ENCODE peak calls at places on chromosomes 2 and 18, in ten cellular contexts. One of them, this sample, is unnamed.

GRCh38 chr2:192197387-192197786 is 2.7 kb upstream of the TMEFF2 start:
- DNase-seq in stomach: no peak
- DNase-seq in NT2/D1: no peak
- DNase-seq in GM23248: peak; percentile 13
- DNase-seq in heart right ventricle: no peak
- DNase-seq in Peyer's patch: no peak
- DNase-seq in psoas muscle: no peak
- DNase-seq in right atrium auricular region: no peak
- DNase-seq in IMR-90: no peak
- DNase-seq in effector memory CD4-positive, alpha-beta T cell: no peak
- DNase-seq in this sample: no peak

GRCh38 chr2:43417296-43417695 is 178.5 kb downstream of the THADA start:
- DNase-seq in stomach: no peak
- DNase-seq in NT2/D1: no peak
- DNase-seq in GM23248: no peak
- DNase-seq in heart right ventricle: no peak
- DNase-seq in Peyer's patch: no peak
- DNase-seq in psoas muscle: no peak
- DNase-seq in right atrium auricular region: no peak
- DNase-seq in IMR-90: no peak
- DNase-seq in effector memory CD4-positive, alpha-beta T cell: no peak
- DNase-seq in this sample: no peak

GRCh38 chr2:68831688-68832087 is 39.5 kb downstream of the BMP10 start:
- DNase-seq in stomach: no peak
- DNase-seq in NT2/D1: no peak
- DNase-seq in GM23248: peak; percentile 63
- DNase-seq in heart right ventricle: no peak
- DNase-seq in Peyer's patch: no peak
- DNase-seq in psoas muscle: no peak
- DNase-seq in right atrium auricular region: no peak
- DNase-seq in IMR-90: peak; percentile 83
- DNase-seq in effector memory CD4-positive, alpha-beta T cell: no peak
- DNase-seq in this sample: no peak

GRCh38 chr2:161576421-161576820 is 47.8 kb upstream of the SLC4A10 start:
- DNase-seq in stomach: no peak
- DNase-seq in NT2/D1: peak; percentile 33
- DNase-seq in GM23248: peak; percentile 23
- DNase-seq in heart right ventricle: no peak
- DNase-seq in Peyer's patch: no peak
- DNase-seq in psoas muscle: no peak
- DNase-seq in right atrium auricular region: no peak
- DNase-seq in IMR-90: no peak
- DNase-seq in effector memory CD4-positive, alpha-beta T cell: no peak
- DNase-seq in this sample: no peak

GRCh38 chr18:27214831-27215230 is 29.7 kb upstream of the CHST9 start:
- DNase-seq in stomach: no peak
- DNase-seq in NT2/D1: no peak
- DNase-seq in GM23248: no peak
- DNase-seq in heart right ventricle: no peak
- DNase-seq in Peyer's patch: no peak
- DNase-seq in psoas muscle: no peak
- DNase-seq in right atrium auricular region: no peak
- DNase-seq in IMR-90: no peak
- DNase-seq in effector memory CD4-positive, alpha-beta T cell: no peak
- DNase-seq in this sample: no peak

GRCh38 chr2:39435254-39435653 is 1.8 kb downstream of the MAP4K3 start:
- DNase-seq in stomach: no peak
- DNase-seq in NT2/D1: no peak
- DNase-seq in GM23248: peak; percentile 30
- DNase-seq in heart right ventricle: no peak
- DNase-seq in Peyer's patch: no peak
- DNase-seq in psoas muscle: no peak
- DNase-seq in right atrium auricular region: no peak
- DNase-seq in IMR-90: peak; percentile 43
- DNase-seq in effector memory CD4-positive, alpha-beta T cell: no peak
- DNase-seq in this sample: no peak

GRCh38 chr18:35215026-35215425 is 25.8 kb upstream of the ZNF397 start:
- DNase-seq in stomach: no peak
- DNase-seq in NT2/D1: no peak
- DNase-seq in GM23248: no peak
- DNase-seq in heart right ventricle: no peak
- DNase-seq in Peyer's patch: no peak
- DNase-seq in psoas muscle: no peak
- DNase-seq in right atrium auricular region: no peak
- DNase-seq in IMR-90: no peak
- DNase-seq in effector memory CD4-positive, alpha-beta T cell: no peak
- DNase-seq in this sample: no peak

GRCh38 chr2:138607746-138608145 is 106.2 kb downstream of the SPOPL start:
- DNase-seq in stomach: no peak
- DNase-seq in NT2/D1: no peak
- DNase-seq in GM23248: no peak
- DNase-seq in heart right ventricle: no peak
- DNase-seq in Peyer's patch: no peak
- DNase-seq in psoas muscle: no peak
- DNase-seq in right atrium auricular region: no peak
- DNase-seq in IMR-90: no peak
- DNase-seq in effector memory CD4-positive, alpha-beta T cell: no peak
- DNase-seq in this sample: no peak

GRCh38 chr2:162317058-162317742 is 1.3 kb downstream of the IFIH1 start:
- DNase-seq in stomach: no peak
- DNase-seq in NT2/D1: no peak
- DNase-seq in GM23248: no peak
- DNase-seq in heart right ventricle: no peak
- DNase-seq in Peyer's patch: no peak
- DNase-seq in psoas muscle: no peak
- DNase-seq in right atrium auricular region: no peak
- DNase-seq in IMR-90: no peak
- DNase-seq in effector memory CD4-positive, alpha-beta T cell: no peak
- DNase-seq in this sample: no peak

GRCh38 chr2:35783723-35784122 is 571.9 kb upstream of the CRIM1 start:
- DNase-seq in stomach: no peak
- DNase-seq in NT2/D1: no peak
- DNase-seq in GM23248: no peak
- DNase-seq in heart right ventricle: no peak
- DNase-seq in Peyer's patch: no peak
- DNase-seq in psoas muscle: no peak
- DNase-seq in right atrium auricular region: no peak
- DNase-seq in IMR-90: no peak
- DNase-seq in effector memory CD4-positive, alpha-beta T cell: no peak
- DNase-seq in this sample: no peak

GRCh38 chr2:237774811-237775553 is 23.6 kb upstream of the RBM44 start:
- DNase-seq in stomach: peak; percentile 64
- DNase-seq in NT2/D1: peak; percentile 46
- DNase-seq in GM23248: peak; percentile 67
- DNase-seq in heart right ventricle: no peak
- DNase-seq in Peyer's patch: peak; percentile 78
- DNase-seq in psoas muscle: no peak
- DNase-seq in right atrium auricular region: no peak
- DNase-seq in IMR-90: peak; percentile 50
- DNase-seq in effector memory CD4-positive, alpha-beta T cell: peak; percentile 11
- DNase-seq in this sample: no peak

GRCh38 chr2:229996320-229996719 is 72.4 kb downstream of the SLC16A14 start:
- DNase-seq in stomach: no peak
- DNase-seq in NT2/D1: no peak
- DNase-seq in GM23248: peak; percentile 72
- DNase-seq in heart right ventricle: no peak
- DNase-seq in Peyer's patch: no peak
- DNase-seq in psoas muscle: no peak
- DNase-seq in right atrium auricular region: no peak
- DNase-seq in IMR-90: no peak
- DNase-seq in effector memory CD4-positive, alpha-beta T cell: no peak
- DNase-seq in this sample: no peak

GRCh38 chr2:232485333-232485756 is 2.3 kb downstream of the ECEL1 start:
- DNase-seq in stomach: no peak
- DNase-seq in NT2/D1: no peak
- DNase-seq in GM23248: no peak
- DNase-seq in heart right ventricle: no peak
- DNase-seq in Peyer's patch: no peak
- DNase-seq in psoas muscle: no peak
- DNase-seq in right atrium auricular region: no peak
- DNase-seq in IMR-90: no peak
- DNase-seq in effector memory CD4-positive, alpha-beta T cell: no peak
- DNase-seq in this sample: no peak

GRCh38 chr2:232484628-232485332 is 2.9 kb downstream of the ECEL1 start:
- DNase-seq in stomach: no peak
- DNase-seq in NT2/D1: no peak
- DNase-seq in GM23248: no peak
- DNase-seq in heart right ventricle: no peak
- DNase-seq in Peyer's patch: no peak
- DNase-seq in psoas muscle: no peak
- DNase-seq in right atrium auricular region: no peak
- DNase-seq in IMR-90: no peak
- DNase-seq in effector memory CD4-positive, alpha-beta T cell: no peak
- DNase-seq in this sample: peak; percentile 8

GRCh38 chr2:232482301-232483238 is 5.1 kb downstream of the ECEL1 start:
- DNase-seq in stomach: no peak
- DNase-seq in NT2/D1: no peak
- DNase-seq in GM23248: no peak
- DNase-seq in heart right ventricle: no peak
- DNase-seq in Peyer's patch: no peak
- DNase-seq in psoas muscle: no peak
- DNase-seq in right atrium auricular region: no peak
- DNase-seq in IMR-90: no peak
- DNase-seq in effector memory CD4-positive, alpha-beta T cell: no peak
- DNase-seq in this sample: no peak

GRCh38 chr2:232483296-232483922 is 4.2 kb downstream of the ECEL1 start:
- DNase-seq in stomach: no peak
- DNase-seq in NT2/D1: no peak
- DNase-seq in GM23248: no peak
- DNase-seq in heart right ventricle: no peak
- DNase-seq in Peyer's patch: no peak
- DNase-seq in psoas muscle: no peak
- DNase-seq in right atrium auricular region: no peak
- DNase-seq in IMR-90: no peak
- DNase-seq in effector memory CD4-positive, alpha-beta T cell: no peak
- DNase-seq in this sample: peak; percentile 7

DNA sequence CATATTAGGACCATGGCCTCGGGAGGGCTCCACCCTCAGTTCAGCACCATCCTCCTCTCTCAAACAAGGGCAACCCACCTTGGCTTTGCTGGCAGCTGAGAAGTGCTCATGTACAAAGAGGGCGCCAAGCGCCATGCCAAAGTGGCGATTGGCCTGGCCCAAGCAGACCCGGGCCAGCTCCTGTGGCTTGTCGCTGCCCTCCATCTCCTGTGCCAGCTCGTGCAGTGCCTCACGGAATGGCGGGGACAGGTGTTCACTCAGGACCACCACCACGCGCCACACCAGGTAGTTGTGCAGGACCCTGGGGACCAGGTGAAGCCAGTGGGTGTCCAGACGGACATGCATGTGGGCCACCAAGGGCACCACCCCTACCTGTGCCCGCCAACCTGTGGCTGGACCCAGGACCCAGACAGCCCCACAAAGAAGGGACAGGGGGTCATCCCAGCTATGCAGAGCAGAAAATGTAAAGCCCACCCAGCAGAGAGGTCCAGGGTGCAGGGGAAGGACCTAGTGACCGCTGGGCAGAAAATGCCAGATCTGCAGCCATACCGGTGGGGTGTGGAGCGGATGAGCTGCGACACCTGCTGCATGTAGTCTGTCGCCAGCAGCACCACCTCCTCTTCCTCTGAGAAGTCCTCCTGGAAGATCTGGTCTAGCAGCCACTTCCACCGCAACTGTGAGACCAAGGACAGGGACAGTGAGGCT is 3.6 kb downstream of the ECEL1 start:
- DNase-seq in stomach: no peak
- DNase-seq in NT2/D1: no peak
- DNase-seq in GM23248: no peak
- DNase-seq in heart right ventricle: no peak
- DNase-seq in Peyer's patch: no peak
- DNase-seq in psoas muscle: no peak
- DNase-seq in right atrium auricular region: no peak
- DNase-seq in IMR-90: no peak
- DNase-seq in effector memory CD4-positive, alpha-beta T cell: no peak
- DNase-seq in this sample: no peak
- H3K27me3 ChIP-seq in stomach: peaks cover 50% of the 10 kb centered on the region
- H3K27me3 ChIP-seq in NT2/D1: peaks cover 71% of the 10 kb centered on the region
- H3K27me3 ChIP-seq in GM23248: peaks cover 37% of the 10 kb centered on the region
- H3K27me3 ChIP-seq in heart right ventricle: peaks cover 96% of the 10 kb centered on the region
- H3K27me3 ChIP-seq in Peyer's patch: peaks cover 30% of the 10 kb centered on the region
- H3K27me3 ChIP-seq in psoas muscle: peaks cover 21% of the 10 kb centered on the region
- H3K27me3 ChIP-seq in right atrium auricular region: peaks cover 8% of the 10 kb centered on the region
- H3K27me3 ChIP-seq in IMR-90: peaks cover 60% of the 10 kb centered on the region
- H3K27me3 ChIP-seq in effector memory CD4-positive, alpha-beta T cell: no peaks in the 10 kb centered on the region
- H3K27me3 ChIP-seq in this sample: peaks cover 25% of the 10 kb centered on the region

DNA sequence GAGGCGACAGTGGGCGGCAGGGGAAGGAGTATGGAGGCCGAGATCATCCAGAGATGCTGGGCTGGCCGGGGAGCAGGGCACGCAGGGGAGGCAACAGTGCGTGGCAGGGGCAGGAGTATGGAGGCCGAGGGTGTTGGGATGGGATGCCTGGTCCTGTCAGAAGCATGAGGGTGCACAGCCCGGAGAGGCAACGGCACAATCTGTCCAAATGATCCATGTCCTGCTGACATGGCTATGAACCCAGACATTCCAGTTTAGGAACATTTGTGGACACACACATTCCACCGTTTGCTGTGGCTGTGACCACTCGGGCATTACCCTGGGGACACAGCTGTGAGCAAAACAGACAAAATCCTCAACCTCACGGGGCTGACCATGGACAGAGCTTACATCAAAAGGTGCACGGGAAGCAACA is 144.1 kb upstream of the GPC1 start:
- DNase-seq in stomach: peak; percentile 17
- DNase-seq in NT2/D1: no peak
- DNase-seq in GM23248: no peak
- DNase-seq in heart right ventricle: no peak
- DNase-seq in Peyer's patch: no peak
- DNase-seq in psoas muscle: no peak
- DNase-seq in right atrium auricular region: no peak
- DNase-seq in IMR-90: no peak
- DNase-seq in effector memory CD4-positive, alpha-beta T cell: no peak
- DNase-seq in this sample: no peak
- H3K4me1 ChIP-seq in stomach: no peaks in the 10 kb centered on the region
- H3K4me1 ChIP-seq in NT2/D1: peaks cover 16% of the 10 kb centered on the region
- H3K4me1 ChIP-seq in GM23248: no peaks in the 10 kb centered on the region
- H3K4me1 ChIP-seq in heart right ventricle: peaks cover 59% of the 10 kb centered on the region
- H3K4me1 ChIP-seq in Peyer's patch: no peaks in the 10 kb centered on the region
- H3K4me1 ChIP-seq in psoas muscle: peaks cover 22% of the 10 kb centered on the region
- H3K4me1 ChIP-seq in right atrium auricular region: peaks cover 24% of the 10 kb centered on the region
- H3K4me1 ChIP-seq in IMR-90: no peaks in the 10 kb centered on the region
- H3K4me1 ChIP-seq in effector memory CD4-positive, alpha-beta T cell: no peaks in the 10 kb centered on the region
- H3K4me1 ChIP-seq in this sample: peaks cover 50% of the 10 kb centered on the region

GRCh38 chr2:106137944-106138903 is 55.9 kb downstream of the UXS1 start:
- DNase-seq in stomach: no peak
- DNase-seq in NT2/D1: no peak
- DNase-seq in GM23248: no peak
- DNase-seq in heart right ventricle: no peak
- DNase-seq in Peyer's patch: no peak
- DNase-seq in psoas muscle: no peak
- DNase-seq in right atrium auricular region: no peak
- DNase-seq in IMR-90: peak; percentile 48
- DNase-seq in effector memory CD4-positive, alpha-beta T cell: peak; percentile 32
- DNase-seq in this sample: no peak
- H3K27me3 ChIP-seq in stomach: no peaks in the 10 kb centered on the region
- H3K27me3 ChIP-seq in NT2/D1: no peaks in the 10 kb centered on the region
- H3K27me3 ChIP-seq in GM23248: no peaks in the 10 kb centered on the region
- H3K27me3 ChIP-seq in heart right ventricle: no peaks in the 10 kb centered on the region
- H3K27me3 ChIP-seq in Peyer's patch: no peaks in the 10 kb centered on the region
- H3K27me3 ChIP-seq in psoas muscle: no peaks in the 10 kb centered on the region
- H3K27me3 ChIP-seq in right atrium auricular region: no peaks in the 10 kb centered on the region
- H3K27me3 ChIP-seq in IMR-90: no peaks in the 10 kb centered on the region
- H3K27me3 ChIP-seq in effector memory CD4-positive, alpha-beta T cell: no peaks in the 10 kb centered on the region
- H3K27me3 ChIP-seq in this sample: no peaks in the 10 kb centered on the region

GRCh38 chr2:219246559-219246958 is 1.3 kb downstream of the STK16 start:
- DNase-seq in stomach: no peak
- DNase-seq in NT2/D1: no peak
- DNase-seq in GM23248: no peak
- DNase-seq in heart right ventricle: no peak
- DNase-seq in Peyer's patch: no peak
- DNase-seq in psoas muscle: no peak
- DNase-seq in right atrium auricular region: no peak
- DNase-seq in IMR-90: no peak
- DNase-seq in effector memory CD4-positive, alpha-beta T cell: no peak
- DNase-seq in this sample: no peak
- H3K4me1 ChIP-seq in stomach: peaks cover 72% of the 10 kb centered on the region
- H3K4me1 ChIP-seq in NT2/D1: peaks cover 14% of the 10 kb centered on the region
- H3K4me1 ChIP-seq in GM23248: peaks cover 35% of the 10 kb centered on the region
- H3K4me1 ChIP-seq in heart right ventricle: peaks cover 67% of the 10 kb centered on the region
- H3K4me1 ChIP-seq in Peyer's patch: peaks cover 50% of the 10 kb centered on the region
- H3K4me1 ChIP-seq in psoas muscle: peaks cover 52% of the 10 kb centered on the region
- H3K4me1 ChIP-seq in right atrium auricular region: peaks cover 38% of the 10 kb centered on the region
- H3K4me1 ChIP-seq in IMR-90: peaks cover 29% of the 10 kb centered on the region
- H3K4me1 ChIP-seq in effector memory CD4-positive, alpha-beta T cell: peaks cover 64% of the 10 kb centered on the region
- H3K4me1 ChIP-seq in this sample: peaks cover 31% of the 10 kb centered on the region

This sample was measured in heart left ventricle.